ENCODE peak calls at places on chromosomes 13 and 19, in six cellular contexts. C, W, U, Z, J and X are unnamed samples.

GRCh38 chr19:46954502-46955004 is 65.1 kb upstream of the NPAS1 start:
- DNase-seq in C (no peak), W (no peak), U (no peak), Z (no peak), J (no peak), X (no peak)

GRCh38 chr13:98447130-98447529 is 129.8 kb downstream of the STK24 start:
- DNase-seq in C (no peak), W (no peak), U (no peak), Z (no peak), J (no peak), X (no peak)

GRCh38 chr19:54030895-54031586 is 32.7 kb downstream of the VSTM1 start:
- DNase-seq in C (no peak), W (peak), U (no peak), Z (no peak), J (no peak), X (peak)

GRCh38 chr19:38933544-38933943 is 2.8 kb downstream of the MRPS12 start:
- DNase-seq in C (no peak), W (no peak), U (no peak), Z (no peak), J (no peak), X (no peak)

GRCh38 chr19:33404916-33405315 is 31.4 kb downstream of the CEBPG start:
- DNase-seq in C (no peak), W (no peak), U (no peak), Z (no peak), J (no peak), X (no peak)

GRCh38 chr13:30829145-30829544 is 76.9 kb upstream of the MEDAG start:
- DNase-seq in C (no peak), W (peak), U (no peak), Z (peak), J (no peak), X (no peak)

GRCh38 chr13:35994131-35994966 is 136.8 kb downstream of the DCLK1 start:
- DNase-seq in C (no peak), W (peak), U (no peak), Z (peak), J (no peak), X (peak)

GRCh38 chr19:46133101-46133627 is 8.7 kb upstream of the IGFL3 start:
- DNase-seq in C (peak), W (peak), U (peak), Z (peak), J (peak), X (peak)

GRCh38 chr19:10193666-10194499 is 870 bp downstream of the DNMT1 start:
- DNase-seq in C (peak), W (peak), U (peak), Z (peak), J (peak), X (peak)

GRCh38 chr19:19737559-19738332 is 4.8 kb upstream of the ZNF14 start:
- DNase-seq in C (no peak), W (no peak), U (no peak), Z (no peak), J (no peak), X (no peak)

GRCh38 chr13:75687145-75687763 is 51.1 kb downstream of the LMO7 start:
- DNase-seq in C (no peak), W (peak), U (no peak), Z (peak), J (no peak), X (peak)

GRCh38 chr19:7562646-7563393 is 27.3 kb downstream of the PNPLA6 start:
- DNase-seq in C (peak), W (no peak), U (peak), Z (no peak), J (no peak), X (peak)

GRCh38 chr19:17305517-17306284 is at the start of gene MRPL34:
- DNase-seq in C (peak), W (peak), U (peak), Z (peak), J (peak), X (peak)
- H3K23ac ChIP-seq in C (no peak), W (peak), U (no peak), Z (no peak), J (peak), X (no peak)

DNA sequence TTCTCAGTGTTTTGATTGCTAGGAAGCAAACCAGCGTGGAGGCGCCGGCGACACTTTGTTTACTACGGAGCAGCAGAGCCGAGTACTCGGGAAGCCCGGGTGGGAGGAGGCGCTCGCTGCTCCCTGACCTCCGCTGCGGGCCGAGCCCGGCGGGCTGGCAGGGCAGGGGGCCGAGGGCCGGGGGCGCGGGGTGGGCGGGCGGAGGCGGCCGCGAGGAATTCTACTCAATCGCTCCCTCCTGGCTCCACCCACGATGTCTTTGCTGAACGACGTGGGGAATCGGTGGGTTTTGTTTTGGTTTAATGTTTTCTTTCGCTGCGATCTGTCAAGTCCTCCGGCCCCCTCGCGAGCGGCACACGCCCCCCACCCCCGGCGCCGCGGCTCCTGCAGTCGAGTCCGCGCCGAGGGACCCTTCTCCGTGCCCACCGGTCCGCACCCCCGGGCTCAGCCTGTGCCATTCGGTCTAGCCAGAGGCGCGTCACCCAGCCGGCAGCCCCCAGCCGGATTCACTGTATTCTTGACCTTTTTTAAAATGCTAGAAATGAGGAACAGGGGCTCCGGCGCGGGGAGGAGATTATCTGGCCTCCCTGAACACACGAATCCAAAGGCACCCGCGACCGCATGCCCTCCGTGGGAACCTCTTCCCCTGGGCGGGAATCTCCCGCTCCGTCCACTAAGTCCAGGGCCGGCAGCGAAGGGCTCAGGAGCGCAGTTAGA is 622 bp upstream of the FOXO1 start:
- DNase-seq in C (no peak), W (no peak), U (peak), Z (peak), J (peak), X (peak)
- H3K23ac ChIP-seq in C (no peak), W (no peak), U (no peak), Z (no peak), J (peak), X (no peak)

DNA sequence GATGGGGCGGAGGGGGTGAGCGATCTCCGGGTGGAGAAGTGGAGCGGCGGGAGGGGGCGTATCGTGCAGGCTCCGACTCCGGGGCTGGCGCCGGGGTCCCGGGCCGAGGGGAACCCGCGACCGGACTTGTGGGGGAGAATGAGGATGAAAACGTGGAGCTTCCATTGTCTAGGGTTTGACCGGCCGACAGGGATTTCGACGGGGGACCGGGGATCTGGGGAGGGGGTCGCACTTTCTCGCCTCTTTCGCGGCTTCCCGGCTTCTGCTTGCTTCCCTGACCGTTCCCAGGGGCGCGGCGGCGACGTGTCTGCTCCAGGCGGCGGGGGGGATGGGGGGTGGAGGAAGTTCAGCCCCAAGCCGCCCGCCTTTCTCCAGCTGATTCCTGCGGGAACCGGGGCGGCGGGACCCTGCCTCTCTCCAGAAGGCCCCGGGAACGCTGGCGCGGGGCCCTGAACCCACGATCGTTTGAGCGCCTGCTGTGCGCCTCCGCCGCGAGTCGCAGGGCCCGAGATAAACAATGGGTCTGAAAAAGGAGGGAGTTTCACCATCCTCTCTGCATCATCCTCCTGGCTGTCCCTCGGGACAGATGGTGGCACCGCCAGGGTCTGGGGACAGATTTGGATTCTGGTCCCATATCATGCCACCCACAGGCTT is 790 bp downstream of the TPM4 start:
- DNase-seq in C (no peak), W (no peak), U (peak), Z (no peak), J (no peak), X (peak)
- H3K23ac ChIP-seq in C (no peak), W (peak), U (no peak), Z (no peak), J (peak), X (no peak)

GRCh38 chr13:71865858-71866172 is 1.2 kb downstream of the DACH1 start:
- DNase-seq in C (peak), W (no peak), U (no peak), Z (no peak), J (no peak), X (peak)

GRCh38 chr13:71867101-71867814 is at the start of gene DACH1:
- DNase-seq in C (peak), W (peak), U (peak), Z (no peak), J (peak), X (peak)

GRCh38 chr13:71864981-71865857 is 1.8 kb downstream of the DACH1 start:
- DNase-seq in C (peak), W (no peak), U (peak), Z (no peak), J (no peak), X (peak)

GRCh38 chr13:71864094-71864980 is 2.7 kb downstream of the DACH1 start:
- DNase-seq in C (peak), W (no peak), U (peak), Z (no peak), J (no peak), X (peak)

DNA sequence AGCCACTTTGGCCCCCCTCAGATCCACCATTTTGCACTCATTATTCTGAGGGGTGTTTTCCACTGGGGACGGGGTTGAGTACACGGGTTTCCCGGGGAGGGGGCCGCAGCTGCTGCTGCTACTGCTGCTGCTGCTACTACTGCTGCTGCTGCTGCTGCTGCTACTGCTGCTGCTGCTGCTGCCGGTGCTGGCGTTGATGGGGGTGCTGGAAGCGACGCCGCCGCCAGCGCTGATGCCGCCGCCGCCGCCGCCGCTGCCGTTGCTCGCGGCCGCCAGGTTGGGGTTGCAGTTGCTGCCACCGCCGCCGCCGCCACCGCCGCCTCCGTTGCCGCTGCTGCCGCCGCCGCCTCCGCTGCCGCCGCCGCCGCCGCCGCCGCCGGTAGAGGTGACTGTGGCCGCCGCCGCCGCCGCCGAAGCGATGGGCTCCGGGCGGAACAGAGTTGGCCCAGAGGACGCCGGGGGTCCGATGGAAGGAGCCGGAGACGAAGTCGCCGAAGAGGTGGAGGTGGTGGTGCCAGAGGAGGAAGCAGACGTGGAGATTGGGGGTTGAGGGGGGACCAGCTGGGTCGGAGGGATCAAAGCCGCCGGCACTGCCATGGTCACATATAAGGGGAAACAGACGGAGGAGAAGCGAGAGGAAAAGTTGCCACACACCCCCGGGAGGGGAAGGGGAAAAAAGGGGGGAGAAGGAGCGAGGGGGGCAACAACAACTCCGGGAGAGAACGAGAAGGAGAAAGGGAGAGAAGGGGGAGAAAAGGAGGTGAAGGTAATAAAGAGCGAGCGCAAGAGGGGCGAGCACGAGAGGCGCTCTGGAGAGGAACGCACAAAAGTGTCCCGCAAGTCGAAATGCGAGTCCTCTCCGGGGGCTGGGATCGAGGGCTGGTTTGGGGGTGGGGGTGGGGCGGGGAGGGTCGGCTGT is 572 bp downstream of the DACH1 start:
- DNase-seq in C (peak), W (no peak), U (peak), Z (no peak), J (no peak), X (peak)
- H3K23ac ChIP-seq in C (no peak), W (peak), U (no peak), Z (no peak), J (peak), X (peak)

GRCh38 chr19:13887039-13887438 is 10.1 kb downstream of the NANOS3 start:
- DNase-seq in C (no peak), W (no peak), U (no peak), Z (no peak), J (no peak), X (no peak)

GRCh38 chr19:13888281-13888680 is 11.3 kb downstream of the NANOS3 start:
- DNase-seq in C (no peak), W (no peak), U (no peak), Z (no peak), J (no peak), X (no peak)

GRCh38 chr19:13887529-13887928 is 10.6 kb downstream of the NANOS3 start:
- DNase-seq in C (no peak), W (peak), U (no peak), Z (no peak), J (no peak), X (no peak)

GRCh38 chr19:13892885-13893284 is 13.0 kb downstream of the BRME1 start:
- DNase-seq in C (no peak), W (no peak), U (no peak), Z (no peak), J (no peak), X (peak)

DNA sequence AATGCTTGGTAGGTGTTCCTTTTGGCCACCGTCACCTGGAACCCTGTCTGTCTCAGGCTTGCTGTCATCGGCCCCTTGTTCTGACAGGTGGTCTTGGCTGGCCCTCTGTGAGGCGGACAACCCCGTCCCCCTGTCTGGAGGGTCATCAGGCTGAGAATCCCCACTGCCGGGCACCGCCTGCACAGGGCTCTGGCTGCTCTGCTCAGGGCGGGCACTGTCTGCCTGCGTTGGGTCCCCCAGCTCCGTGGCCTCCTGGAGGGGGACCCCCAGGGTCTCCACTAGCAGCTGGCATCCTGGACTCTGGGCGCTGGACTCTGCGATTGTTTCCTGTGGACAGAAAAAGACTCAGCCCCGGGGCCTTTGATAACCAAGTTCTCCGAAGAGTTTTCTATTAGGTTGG is 13.2 kb downstream of the NANOS3 start:
- DNase-seq in C (no peak), W (no peak), U (no peak), Z (no peak), J (no peak), X (no peak)
- H3K23ac ChIP-seq in C (no peak), W (no peak), U (no peak), Z (no peak), J (no peak), X (no peak)

DNA sequence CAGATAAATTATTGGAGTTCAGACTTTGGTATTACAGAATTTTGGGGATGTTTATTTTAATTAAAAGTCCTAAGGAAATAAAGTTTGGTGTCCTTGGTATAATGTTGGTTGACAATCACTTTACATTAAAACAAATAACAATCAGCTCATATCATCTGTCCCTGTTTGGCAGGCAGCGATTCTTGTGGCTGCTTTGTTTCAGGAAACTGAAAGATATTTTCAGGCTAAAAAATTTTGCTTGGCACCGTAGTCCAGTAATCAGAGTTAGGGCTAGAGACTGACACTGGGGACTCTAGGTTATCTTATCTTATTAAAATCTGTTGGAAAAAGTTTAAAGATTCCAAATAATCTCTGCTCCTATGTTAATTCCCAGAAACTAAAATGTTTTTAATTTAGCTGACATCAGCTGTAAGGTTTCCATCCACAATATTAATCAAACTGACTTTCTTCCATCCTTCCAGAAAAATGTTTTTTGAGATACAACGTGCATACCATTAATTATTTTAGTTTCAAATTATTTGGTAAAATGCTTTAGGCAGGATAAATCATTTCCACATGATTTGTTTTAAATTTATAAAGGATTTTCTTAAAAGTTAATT is 97.6 kb downstream of the ZIC5 start:
- DNase-seq in C (no peak), W (no peak), U (no peak), Z (no peak), J (no peak), X (no peak)
- H3K23ac ChIP-seq in C (no peak), W (no peak), U (no peak), Z (no peak), J (no peak), X (no peak)

GRCh38 chr13:42047561-42048322 is 706 bp upstream of the DGKH start:
- DNase-seq in C (peak), W (peak), U (peak), Z (peak), J (peak), X (peak)

GRCh38 chr13:42049454-42049780 is 969 bp downstream of the DGKH start:
- DNase-seq in C (no peak), W (no peak), U (no peak), Z (no peak), J (no peak), X (no peak)

GRCh38 chr13:42046448-42046847 is 2.0 kb upstream of the DGKH start:
- DNase-seq in C (no peak), W (no peak), U (no peak), Z (no peak), J (no peak), X (no peak)

GRCh38 chr13:42048323-42048624 is 174 bp upstream of the DGKH start:
- DNase-seq in C (no peak), W (no peak), U (peak), Z (no peak), J (no peak), X (no peak)

GRCh38 chr13:42048625-42049453 is at the start of gene DGKH:
- DNase-seq in C (peak), W (peak), U (peak), Z (peak), J (peak), X (peak)
- H3K23ac ChIP-seq in C (no peak), W (peak), U (peak), Z (no peak), J (peak), X (peak)

GRCh38 chr19:1357695-1358094 is 26.0 kb upstream of the NDUFS7 start:
- DNase-seq in C (peak), W (no peak), U (no peak), Z (no peak), J (no peak), X (peak)

GRCh38 chr19:1355974-1356865 is 27.5 kb upstream of the NDUFS7 start:
- DNase-seq in C (no peak), W (peak), U (no peak), Z (no peak), J (no peak), X (no peak)

GRCh38 chr19:1354496-1355257 is 29.0 kb upstream of the NDUFS7 start:
- DNase-seq in C (peak), W (peak), U (peak), Z (peak), J (peak), X (peak)

GRCh38 chr19:1353144-1353543 is 30.6 kb upstream of the NDUFS7 start:
- DNase-seq in C (no peak), W (no peak), U (no peak), Z (no peak), J (no peak), X (no peak)

GRCh38 chr19:1355258-1355973 is 28.3 kb upstream of the NDUFS7 start:
- DNase-seq in C (no peak), W (no peak), U (no peak), Z (no peak), J (no peak), X (peak)
- H3K23ac ChIP-seq in C (no peak), W (peak), U (no peak), Z (no peak), J (peak), X (no peak)

GRCh38 chr19:39937792-39938191 is 3.4 kb upstream of the FCGBP start:
- DNase-seq in C (no peak), W (no peak), U (no peak), Z (no peak), J (no peak), X (no peak)

GRCh38 chr19:39941151-39941550 is 6.7 kb upstream of the FCGBP start:
- DNase-seq in C (no peak), W (no peak), U (no peak), Z (no peak), J (no peak), X (no peak)

GRCh38 chr19:39941615-39942507 is 7.4 kb upstream of the FCGBP start:
- DNase-seq in C (no peak), W (peak), U (no peak), Z (no peak), J (peak), X (no peak)

GRCh38 chr19:39937094-39937493 is 2.7 kb upstream of the FCGBP start:
- DNase-seq in C (no peak), W (no peak), U (no peak), Z (no peak), J (no peak), X (no peak)

DNA sequence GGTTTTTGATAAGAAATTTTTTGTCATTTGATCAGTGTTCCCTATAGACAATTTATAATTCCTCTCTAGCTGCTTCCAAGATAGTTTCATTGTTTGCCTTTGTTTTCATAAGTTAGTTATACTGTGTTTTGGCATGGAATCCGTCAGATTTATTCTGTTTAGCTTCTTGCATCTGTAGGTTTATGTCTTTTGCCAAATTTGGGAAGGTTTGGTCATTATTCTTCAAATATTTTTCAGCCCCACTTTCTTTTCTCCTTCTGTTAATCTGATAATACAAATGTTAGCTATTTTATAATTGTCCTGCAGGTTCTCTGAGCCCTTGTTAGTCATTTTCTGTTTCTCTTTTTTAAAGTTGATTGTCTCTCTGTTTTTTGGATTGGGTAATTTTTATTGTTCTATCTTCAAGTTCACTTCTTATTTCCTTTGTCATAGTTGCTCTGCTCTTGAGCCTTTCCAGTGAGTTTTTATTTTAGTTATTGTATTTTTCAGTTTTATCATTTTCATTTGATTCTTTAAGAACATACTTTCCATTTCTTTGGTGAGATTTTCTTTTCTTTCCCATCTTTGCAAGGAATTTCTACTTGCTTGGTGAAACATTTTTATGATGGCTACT is 5.9 kb upstream of the FCGBP start:
- DNase-seq in C (no peak), W (no peak), U (no peak), Z (no peak), J (no peak), X (no peak)
- H3K23ac ChIP-seq in C (no peak), W (no peak), U (no peak), Z (no peak), J (no peak), X (no peak)